ENCODE peak calls at places on chromosomes 1 and 21, in eight cellular contexts. R is heart left ventricle; N is GM23338; I is activated naive CD8-positive, alpha-beta T cell treated with anti-CD3 and anti-CD28 coated beads, Interleukin-2, amount 10 ng/mL, durations not matched to agents 7 days and 5 days; K is effector memory CD8-positive, alpha-beta T cell; Y is aorta; M is CD4-positive, CD25-positive, alpha-beta regulatory T cell; C is naive thymus-derived CD8-positive, alpha-beta T cell. O is an unnamed sample.

GRCh38 chr1:198141668-198142351 is 15.0 kb upstream of the NEK7 start:
- ATAC-seq in K (no peak), N (no peak), Y (no peak), M (no peak), R (no peak), C (no peak), I (no peak), O (peak; percentile 88)

GRCh38 chr1:117371436-117372151 is 4.3 kb downstream of the MAN1A2 start:
- ATAC-seq in C (no peak), Y (no peak), N (no peak), R (no peak), M (no peak), K (no peak), I (no peak), O (no peak)

GRCh38 chr1:5765997-5766913 is 226.0 kb downstream of the NPHP4 start:
- ATAC-seq in R (no peak), K (no peak), C (no peak), Y (no peak), N (peak; percentile 17), I (no peak), M (no peak), O (no peak)

GRCh38 chr1:196897158-196897828 is 9.4 kb downstream of the CFHR4 start:
- ATAC-seq in C (no peak), R (no peak), Y (peak; percentile 44), I (no peak), M (no peak), N (peak; percentile 97), K (no peak), O (no peak)

GRCh38 chr1:10634428-10635384 is 160.0 kb downstream of the PEX14 start:
- ATAC-seq in N (peak; percentile 7), M (no peak), C (no peak), I (no peak), Y (peak; percentile 71), R (peak; percentile 40), K (no peak), O (no peak)

GRCh38 chr1:28109639-28110038 is 21.2 kb upstream of the EYA3 start:
- ATAC-seq in R (no peak), M (no peak), C (no peak), Y (no peak), I (no peak), K (no peak), N (no peak), O (no peak)

GRCh38 chr1:185880779-185881333 is 146.7 kb downstream of the HMCN1 start:
- ATAC-seq in N (no peak), I (no peak), R (peak; percentile 33), Y (no peak), C (no peak), M (no peak), K (no peak), O (no peak)

GRCh38 chr1:147167361-147167760 is 4.9 kb downstream of the PRKAB2 start:
- ATAC-seq in K (no peak), R (no peak), N (no peak), I (no peak), Y (no peak), M (no peak), C (no peak), O (peak; percentile 35)

GRCh38 chr1:214002472-214002871 is 14.7 kb downstream of the PROX1 start:
- ATAC-seq in R (peak; percentile 73), M (no peak), K (no peak), Y (peak; percentile 71), N (no peak), C (no peak), I (no peak), O (no peak)

GRCh38 chr21:39022901-39023693 is 160.2 kb downstream of the PSMG1 start:
- ATAC-seq in K (no peak), N (peak; percentile 84), R (peak; percentile 80), I (no peak), Y (peak; percentile 77), C (no peak), M (no peak), O (no peak)

GRCh38 chr1:234065794-234066447 is 161.4 kb downstream of the SLC35F3 start:
- ATAC-seq in K (no peak), R (peak; percentile 50), I (no peak), N (peak; percentile 97), Y (peak; percentile 67), C (no peak), M (no peak), O (peak; percentile 43)

GRCh38 chr1:36035154-36035553 is 48.7 kb upstream of the TEKT2 start:
- ATAC-seq in K (no peak), I (no peak), M (no peak), N (no peak), R (no peak), C (no peak), Y (no peak), O (no peak)

GRCh38 chr1:60573726-60574409 is 500.3 kb upstream of the C1orf87 start:
- ATAC-seq in I (no peak), C (no peak), M (no peak), K (no peak), Y (peak; percentile 36), R (no peak), N (no peak), O (no peak)

GRCh38 chr1:233993651-233994050 is 89.2 kb downstream of the SLC35F3 start:
- ATAC-seq in Y (no peak), C (no peak), R (no peak), M (no peak), N (no peak), K (no peak), I (no peak), O (peak; percentile 86)

GRCh38 chr1:184827600-184828368 is 73.1 kb upstream of the EDEM3 start:
- ATAC-seq in C (no peak), M (no peak), N (peak; percentile 52), Y (peak; percentile 83), I (no peak), R (peak; percentile 86), K (no peak), O (no peak)

GRCh38 chr21:29481081-29481480 is 182.4 kb downstream of the BACH1 start:
- ATAC-seq in N (no peak), Y (no peak), I (no peak), M (no peak), R (no peak), K (no peak), C (no peak), O (no peak)

GRCh38 chr1:108877324-108877812 is 583 bp downstream of the GPSM2 start:
- ATAC-seq in N (peak; percentile 9), I (no peak), R (peak; percentile 4), Y (no peak), C (no peak), M (no peak), K (no peak), O (no peak)

GRCh38 chr1:242824435-242824834 is 299.9 kb upstream of the PLD5 start:
- ATAC-seq in I (no peak), Y (no peak), R (no peak), N (no peak), C (no peak), K (no peak), M (no peak), O (no peak)

GRCh38 chr1:95230768-95231191 is 3.2 kb upstream of the RWDD3 start:
- ATAC-seq in I (no peak), R (peak; percentile 25), N (no peak), K (no peak), C (no peak), Y (no peak), M (no peak), O (no peak)

GRCh38 chr1:159015440-159015909 is 5.8 kb downstream of the IFI16 start:
- ATAC-seq in Y (peak; percentile 91), I (peak; percentile 90), N (no peak), K (peak; percentile 96), M (peak; percentile 99), C (peak; percentile 81), R (peak; percentile 97), O (peak; percentile 87)

GRCh38 chr1:208233546-208233945 is 10.6 kb downstream of the PLXNA2 start:
- ATAC-seq in Y (peak; percentile 63), M (no peak), I (no peak), N (peak; percentile 92), R (peak; percentile 72), K (no peak), C (no peak), O (no peak)

GRCh38 chr1:42949312-42950145 is 9.1 kb downstream of the SLC2A1 start:
- ATAC-seq in C (no peak), I (no peak), R (no peak), Y (no peak), N (no peak), M (no peak), K (no peak), O (no peak)

GRCh38 chr1:185144233-185144632 is 12.5 kb downstream of the TRMT1L start:
- ATAC-seq in Y (no peak), N (no peak), K (no peak), I (no peak), M (no peak), C (no peak), R (no peak), O (no peak)

GRCh38 chr1:173445656-173446055 is 31.5 kb upstream of the PRDX6 start:
- ATAC-seq in Y (no peak), K (no peak), M (no peak), R (no peak), C (no peak), N (no peak), I (no peak), O (no peak)

GRCh38 chr1:114033219-114033706 is 54.0 kb downstream of the OLFML3 start:
- ATAC-seq in C (no peak), N (peak; percentile 67), K (no peak), R (no peak), I (no peak), M (no peak), Y (no peak), O (no peak)

GRCh38 chr1:159239551-159240220 is 35.0 kb downstream of the ACKR1 start:
- ATAC-seq in I (no peak), R (no peak), K (no peak), M (no peak), C (no peak), N (no peak), Y (no peak), O (peak; percentile 64)

GRCh38 chr1:17192394-17193221 is 12.3 kb upstream of the PADI1 start:
- ATAC-seq in M (no peak), I (no peak), C (no peak), R (no peak), Y (no peak), N (no peak), K (no peak), O (no peak)

GRCh38 chr1:96524100-96524499 is 197.5 kb upstream of the PTBP2 start:
- ATAC-seq in C (no peak), R (no peak), M (no peak), N (no peak), K (no peak), Y (no peak), I (no peak), O (no peak)

GRCh38 chr1:155934097-155934932 is at the start of gene KHDC4:
- ATAC-seq in Y (peak; percentile 95), M (peak; percentile 98), I (peak; percentile 97), K (peak; percentile 91), N (peak; percentile 93), C (peak; percentile 94), R (peak; percentile 97), O (peak; percentile 96)

GRCh38 chr1:25848531-25848930 is 10.7 kb downstream of the AUNIP start:
- ATAC-seq in I (no peak), M (no peak), N (no peak), Y (no peak), C (no peak), K (no peak), R (no peak), O (no peak)

GRCh38 chr1:30328100-30328370 is 395.4 kb downstream of the MATN1 start:
- ATAC-seq in N (no peak), I (no peak), Y (no peak), C (no peak), K (no peak), R (no peak), M (no peak), O (no peak)

GRCh38 chr1:160420881-160421842 is 20.8 kb downstream of the VANGL2 start:
- ATAC-seq in N (no peak), Y (no peak), K (no peak), R (no peak), M (no peak), C (no peak), I (no peak), O (no peak)

GRCh38 chr1:116997011-116997410 is 4.5 kb upstream of the CD101 start:
- ATAC-seq in M (no peak), Y (no peak), N (no peak), C (no peak), K (no peak), I (no peak), R (no peak), O (no peak)

GRCh38 chr1:8474369-8474768 is 156.5 kb downstream of the SLC45A1 start:
- ATAC-seq in N (no peak), C (no peak), I (no peak), K (no peak), M (no peak), R (no peak), Y (no peak), O (no peak)

O was measured in activated T-helper 17 cell treated with anti-CD3 and anti-CD28 coated beads, Interleukin-2, amount 50 U/mL, for 72 hours.